ENCODE peak calls at places on chromosome 1, in six cellular contexts. I is upper lobe of right lung, B is BJ, C is adrenal gland, N is Calu3, A is WTC11. O is an unnamed sample.

GRCh38 chr1:46673749-46674182 is 2.1 kb downstream of the TEX38 start:
- DNase-seq in I (no peak), B (no peak), C (no peak), N (no peak), A (no peak), O (no peak)

GRCh38 chr1:150596095-150596892 is 16.9 kb upstream of the MCL1 start:
- DNase-seq in I (no peak), B (no peak), C (no peak), N (no peak), A (no peak), O (no peak)

GRCh38 chr1:63004868-63005267 is 220.9 kb downstream of the ATG4C start:
- DNase-seq in I (no peak), B (no peak), C (no peak), N (peak), A (peak), O (peak)

GRCh38 chr1:168273575-168273974 is 7.1 kb upstream of the TBX19 start:
- DNase-seq in I (no peak), B (no peak), C (no peak), N (no peak), A (no peak), O (no peak)

GRCh38 chr1:26349196-26349885 is 4.6 kb downstream of the CRYBG2 start:
- DNase-seq in I (no peak), B (peak), C (no peak), N (no peak), A (no peak), O (no peak)

GRCh38 chr1:28860332-28861073 is 48.5 kb downstream of the OPRD1 start:
- DNase-seq in I (no peak), B (no peak), C (no peak), N (peak), A (no peak), O (no peak)

GRCh38 chr1:114269539-114269938 is 115.9 kb upstream of the SYT6 start:
- DNase-seq in I (no peak), B (no peak), C (no peak), N (no peak), A (no peak), O (no peak)

GRCh38 chr1:181583598-181583997 is 100.3 kb downstream of the CACNA1E start:
- DNase-seq in I (no peak), B (no peak), C (no peak), N (peak), A (peak), O (no peak)

GRCh38 chr1:114353233-114353632 is 157.8 kb downstream of the TRIM33 start:
- DNase-seq in I (peak), B (peak), C (peak), N (no peak), A (no peak), O (no peak)

GRCh38 chr1:210076620-210077019 is 138.6 kb downstream of the SYT14 start:
- DNase-seq in I (no peak), B (no peak), C (no peak), N (no peak), A (no peak), O (no peak)

GRCh38 chr1:233444484-233444883 is 117.0 kb downstream of the MAP3K21 start:
- DNase-seq in I (no peak), B (no peak), C (no peak), N (no peak), A (no peak), O (no peak)

GRCh38 chr1:91885331-91885715 is 628 bp downstream of the TGFBR3 start:
- DNase-seq in I (no peak), B (no peak), C (no peak), N (peak), A (peak), O (peak)

GRCh38 chr1:205274041-205274691 is 46.4 kb downstream of the TMCC2 start:
- DNase-seq in I (no peak), B (no peak), C (no peak), N (no peak), A (peak), O (no peak)

GRCh38 chr1:8061210-8061609 is 35.1 kb upstream of the ERRFI1 start:
- DNase-seq in I (no peak), B (peak), C (no peak), N (peak), A (no peak), O (no peak)

GRCh38 chr1:29124366-29125236 is 898 bp upstream of the TMEM200B start:
- DNase-seq in I (peak), B (no peak), C (peak), N (peak), A (peak), O (peak)

GRCh38 chr1:179153217-179153616 is 71.3 kb downstream of the TOR3A start:
- DNase-seq in I (no peak), B (no peak), C (no peak), N (no peak), A (no peak), O (no peak)

GRCh38 chr1:115865704-115866380 is 24.9 kb upstream of the NHLH2 start:
- DNase-seq in I (no peak), B (no peak), C (no peak), N (no peak), A (no peak), O (no peak)

GRCh38 chr1:117732065-117732789 is 126.4 kb downstream of the TENT5C start:
- DNase-seq in I (no peak), B (no peak), C (no peak), N (no peak), A (no peak), O (no peak)

GRCh38 chr1:210400043-210400840 is 71.5 kb downstream of the HHAT start:
- DNase-seq in I (peak), B (no peak), C (peak), N (peak), A (peak), O (peak)

GRCh38 chr1:178774263-178774662 is 49.2 kb downstream of the RALGPS2 start:
- DNase-seq in I (no peak), B (no peak), C (no peak), N (no peak), A (no peak), O (no peak)

GRCh38 chr1:209455133-209455532 is 128.4 kb upstream of the CAMK1G start:
- DNase-seq in I (no peak), B (no peak), C (no peak), N (no peak), A (no peak), O (no peak)

GRCh38 chr1:180609643-180610555 is 21.9 kb upstream of the XPR1 start:
- DNase-seq in I (no peak), B (no peak), C (no peak), N (no peak), A (no peak), O (no peak)

GRCh38 chr1:183411091-183411490 is 7.1 kb downstream of the NMNAT2 start:
- DNase-seq in I (no peak), B (no peak), C (no peak), N (no peak), A (no peak), O (no peak)

GRCh38 chr1:60920561-60920960 is 161.8 kb upstream of the NFIA start:
- DNase-seq in I (no peak), B (no peak), C (no peak), N (no peak), A (no peak), O (no peak)

GRCh38 chr1:77026126-77026525 is 158.8 kb downstream of the ST6GALNAC5 start:
- DNase-seq in I (no peak), B (no peak), C (no peak), N (no peak), A (no peak), O (no peak)

GRCh38 chr1:77027916-77028315 is 160.6 kb downstream of the ST6GALNAC5 start:
- DNase-seq in I (no peak), B (no peak), C (no peak), N (no peak), A (no peak), O (no peak)

GRCh38 chr1:77026640-77027039 is 159.4 kb downstream of the ST6GALNAC5 start:
- DNase-seq in I (no peak), B (no peak), C (no peak), N (no peak), A (no peak), O (no peak)

GRCh38 chr1:77030401-77031100 is 163.3 kb downstream of the ST6GALNAC5 start:
- DNase-seq in I (no peak), B (no peak), C (no peak), N (no peak), A (no peak), O (no peak)

DNA sequence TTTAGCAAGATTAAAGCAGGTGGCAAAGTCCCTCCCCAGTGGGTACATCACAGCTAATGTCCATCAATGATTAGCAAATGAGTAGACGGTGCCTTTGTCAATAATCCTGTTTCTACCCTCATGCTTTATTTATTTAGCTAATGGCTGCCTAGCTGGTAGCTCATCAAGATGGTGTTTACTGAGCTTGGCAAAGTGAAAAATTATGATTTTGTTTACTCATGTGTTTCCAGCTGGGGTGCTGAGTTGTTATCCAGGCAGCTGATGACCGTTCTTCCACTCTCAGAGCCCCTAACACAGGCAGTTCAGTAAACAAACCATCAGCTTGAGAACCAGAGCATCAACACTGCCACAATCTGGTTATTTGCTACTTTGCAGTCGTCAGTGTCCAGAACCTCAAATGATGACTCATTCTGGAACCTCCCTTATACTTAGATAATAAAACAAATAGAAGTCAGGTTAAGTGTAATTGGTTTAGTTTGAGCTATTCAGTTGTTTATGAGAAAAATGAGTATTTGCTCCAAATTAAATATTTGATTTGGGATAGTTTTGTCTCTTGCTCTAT is 163.9 kb downstream of the ST6GALNAC5 start:
- DNase-seq in I (no peak), B (peak), C (no peak), N (no peak), A (no peak), O (no peak)
- TF ChIP-seq CTCF in I (no peak), B (peak), C (no peak), N (no peak), A (no peak), O (no peak)

DNA sequence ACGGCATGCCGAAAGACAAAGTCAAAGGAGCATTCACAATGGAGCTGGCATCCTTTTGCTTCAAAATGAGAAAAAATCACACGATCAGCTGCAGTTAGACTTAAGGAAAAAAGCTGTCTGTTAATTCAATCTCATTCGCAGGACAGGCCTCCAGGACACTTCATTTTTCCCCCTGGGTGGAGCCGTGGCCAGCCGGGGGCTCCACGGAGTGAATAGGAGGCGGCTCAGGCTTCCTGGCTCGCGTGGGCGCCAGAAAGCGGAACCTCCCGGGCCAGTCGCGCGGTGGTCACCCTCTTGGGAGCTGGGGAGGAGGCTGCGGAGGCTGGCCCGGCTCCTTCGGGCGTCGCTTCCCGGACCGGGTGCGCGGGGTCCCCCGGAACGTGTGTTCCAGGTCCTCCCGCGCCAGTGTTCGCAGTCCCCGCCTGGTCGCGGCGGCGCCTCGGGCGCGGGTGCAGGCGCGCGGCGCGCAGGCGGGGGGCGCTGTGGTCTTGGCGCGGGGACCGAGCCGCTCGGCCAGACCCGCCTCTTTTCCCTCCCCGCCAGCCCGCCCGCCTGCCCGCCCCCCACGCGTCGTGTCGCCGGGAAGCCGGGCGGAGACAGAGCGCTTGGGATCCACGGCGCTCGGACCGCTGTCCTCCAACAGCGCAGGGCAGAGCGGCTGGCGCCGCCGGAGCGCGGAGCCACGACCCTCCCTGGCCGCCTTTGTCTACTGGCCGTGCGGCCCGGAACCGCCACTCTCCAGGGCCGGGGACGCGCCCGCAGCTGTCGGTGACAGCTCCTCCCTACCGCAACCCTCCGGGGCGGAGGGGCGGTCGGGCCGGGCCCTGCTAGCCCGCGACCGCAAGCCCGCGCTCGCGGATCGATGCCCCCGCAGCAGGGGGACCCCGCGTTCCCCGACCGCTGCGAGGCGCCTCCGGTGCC is at the start of gene RHOU:
- DNase-seq in I (peak), B (no peak), C (peak), N (peak), A (peak), O (peak)
- TF ChIP-seq CTCF in I (peak), B (peak), C (peak), N (peak), A (peak), O (peak)

GRCh38 chr1:235583511-235584001 is 66.0 kb downstream of the GNG4 start:
- DNase-seq in I (peak), B (no peak), C (no peak), N (no peak), A (no peak), O (no peak)
- TF ChIP-seq CTCF in I (no peak), B (no peak), C (no peak), N (no peak), A (no peak), O (no peak)

GRCh38 chr1:54311506-54311905 is 94.7 kb downstream of the SSBP3 start:
- DNase-seq in I (no peak), B (no peak), C (no peak), N (no peak), A (no peak), O (no peak)
- TF ChIP-seq CTCF in I (no peak), B (no peak), C (no peak), N (no peak), A (no peak), O (no peak)

GRCh38 chr1:119414950-119415349 is at the start of gene HSD3B2:
- DNase-seq in I (no peak), B (no peak), C (no peak), N (no peak), A (no peak), O (no peak)

GRCh38 chr1:119422631-119423030 is 7.7 kb downstream of the HSD3B2 start:
- DNase-seq in I (no peak), B (no peak), C (no peak), N (no peak), A (no peak), O (no peak)

GRCh38 chr1:119419109-119419508 is 4.2 kb downstream of the HSD3B2 start:
- DNase-seq in I (no peak), B (no peak), C (no peak), N (no peak), A (no peak), O (no peak)

GRCh38 chr1:119416006-119416640 is 1.2 kb downstream of the HSD3B2 start:
- DNase-seq in I (no peak), B (no peak), C (no peak), N (no peak), A (no peak), O (no peak)

DNA sequence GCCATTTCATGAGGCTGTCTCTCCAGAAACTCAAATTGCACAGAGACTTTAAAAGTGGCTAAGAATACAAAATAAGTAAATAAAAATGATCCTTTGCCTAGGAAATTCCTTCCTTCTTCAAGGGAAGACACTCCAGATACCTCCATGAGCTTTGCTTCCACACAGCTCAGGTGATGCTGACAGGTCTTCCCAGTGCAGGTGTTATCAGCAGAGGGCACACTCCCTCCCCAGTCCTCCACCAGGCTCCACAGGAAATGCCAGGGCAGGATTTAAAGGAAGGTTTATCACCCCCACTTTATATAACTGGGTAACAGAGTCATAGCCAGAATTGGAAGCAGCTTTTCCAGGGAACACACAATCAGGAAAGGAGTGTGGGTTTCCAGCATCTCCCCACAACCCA is 5.7 kb downstream of the HSD3B2 start:
- DNase-seq in I (no peak), B (no peak), C (no peak), N (no peak), A (no peak), O (no peak)
- TF ChIP-seq CTCF in I (no peak), B (no peak), C (no peak), N (no peak), A (no peak), O (no peak)